ENCODE peak calls at places on chromosome 17, in four cellular contexts. One of them, this sample, is unnamed.
A peak's percentile ranks its signal among the peaks of the same experiment; 100 is the strongest.

GRCh38 chr17:73482251-73482661 is 162.0 kb downstream of the SDK2 start:
- DNase-seq in HCT116: no peak
- DNase-seq in tibial artery: no peak
- DNase-seq in heart left ventricle: no peak
- DNase-seq in this sample: no peak

GRCh38 chr17:13981881-13982280 is 87.4 kb upstream of the COX10 start:
- DNase-seq in heart left ventricle: no peak
- DNase-seq in tibial artery: no peak
- DNase-seq in HCT116: no peak
- DNase-seq in this sample: no peak

GRCh38 chr17:44004761-44005526 is 522 bp downstream of the NAGS start:
- DNase-seq in tibial artery: no peak
- DNase-seq in heart left ventricle: no peak
- DNase-seq in HCT116: no peak
- DNase-seq in this sample: no peak

GRCh38 chr17:75459246-75459589 is 2.8 kb downstream of the TMEM94 start:
- DNase-seq in heart left ventricle: no peak
- DNase-seq in HCT116: no peak
- DNase-seq in tibial artery: no peak
- DNase-seq in this sample: no peak

GRCh38 chr17:62787358-62787757 is 20.8 kb downstream of the MARCHF10 start:
- DNase-seq in HCT116: no peak
- DNase-seq in heart left ventricle: no peak
- DNase-seq in tibial artery: no peak
- DNase-seq in this sample: no peak

GRCh38 chr17:17808706-17809432 is 27.9 kb downstream of the SREBF1 start:
- DNase-seq in tibial artery: no peak
- DNase-seq in HCT116: no peak
- DNase-seq in heart left ventricle: no peak
- DNase-seq in this sample: no peak

GRCh38 chr17:81245665-81246342 is 6.7 kb downstream of the NDUFAF8 start:
- DNase-seq in tibial artery: no peak
- DNase-seq in heart left ventricle: peak; percentile 24
- DNase-seq in HCT116: no peak
- DNase-seq in this sample: no peak

GRCh38 chr17:38456031-38456815 is 28.0 kb downstream of the ARHGAP23 start:
- DNase-seq in HCT116: no peak
- DNase-seq in tibial artery: no peak
- DNase-seq in heart left ventricle: no peak
- DNase-seq in this sample: no peak

GRCh38 chr17:28533091-28533670 is 19.2 kb downstream of the UNC119 start:
- DNase-seq in heart left ventricle: no peak
- DNase-seq in tibial artery: no peak
- DNase-seq in HCT116: no peak
- DNase-seq in this sample: peak; percentile 57

GRCh38 chr17:48631693-48632578 is 5.8 kb upstream of the HOXB9 start:
- DNase-seq in HCT116: no peak
- DNase-seq in heart left ventricle: no peak
- DNase-seq in tibial artery: no peak
- DNase-seq in this sample: no peak

GRCh38 chr17:5281814-5282638 is at the start of gene RABEP1:
- DNase-seq in tibial artery: peak; percentile 82
- DNase-seq in HCT116: peak; percentile 64
- DNase-seq in heart left ventricle: peak; percentile 94
- DNase-seq in this sample: peak; percentile 83

GRCh38 chr17:78343099-78343432 is 16.8 kb downstream of the SOCS3 start:
- DNase-seq in heart left ventricle: peak; percentile 93
- DNase-seq in tibial artery: peak; percentile 82
- DNase-seq in HCT116: peak; percentile 45
- DNase-seq in this sample: peak; percentile 57

GRCh38 chr17:78340183-78340955 is 19.5 kb downstream of the SOCS3 start:
- DNase-seq in HCT116: no peak
- DNase-seq in tibial artery: no peak
- DNase-seq in heart left ventricle: no peak
- DNase-seq in this sample: no peak

GRCh38 chr17:78343433-78344201 is 16.3 kb downstream of the SOCS3 start:
- DNase-seq in tibial artery: no peak
- DNase-seq in heart left ventricle: no peak
- DNase-seq in HCT116: no peak
- DNase-seq in this sample: no peak

GRCh38 chr17:78342438-78343098 is 17.3 kb downstream of the SOCS3 start:
- DNase-seq in heart left ventricle: peak; percentile 89
- DNase-seq in tibial artery: peak; percentile 77
- DNase-seq in HCT116: peak; percentile 65
- DNase-seq in this sample: peak; percentile 79

GRCh38 chr17:78341559-78342437 is 18.1 kb downstream of the SOCS3 start:
- DNase-seq in heart left ventricle: peak; percentile 88
- DNase-seq in tibial artery: peak; percentile 68
- DNase-seq in HCT116: no peak
- DNase-seq in this sample: peak; percentile 78
- H3K27ac ChIP-seq in heart left ventricle: peak overlapping the region; percentile 76
- H3K27ac ChIP-seq in tibial artery: peak overlapping the region; percentile 90
- H3K27ac ChIP-seq in HCT116: peak overlapping the region; percentile 98
- H3K27ac ChIP-seq in this sample: peak overlapping the region; percentile 98

DNA sequence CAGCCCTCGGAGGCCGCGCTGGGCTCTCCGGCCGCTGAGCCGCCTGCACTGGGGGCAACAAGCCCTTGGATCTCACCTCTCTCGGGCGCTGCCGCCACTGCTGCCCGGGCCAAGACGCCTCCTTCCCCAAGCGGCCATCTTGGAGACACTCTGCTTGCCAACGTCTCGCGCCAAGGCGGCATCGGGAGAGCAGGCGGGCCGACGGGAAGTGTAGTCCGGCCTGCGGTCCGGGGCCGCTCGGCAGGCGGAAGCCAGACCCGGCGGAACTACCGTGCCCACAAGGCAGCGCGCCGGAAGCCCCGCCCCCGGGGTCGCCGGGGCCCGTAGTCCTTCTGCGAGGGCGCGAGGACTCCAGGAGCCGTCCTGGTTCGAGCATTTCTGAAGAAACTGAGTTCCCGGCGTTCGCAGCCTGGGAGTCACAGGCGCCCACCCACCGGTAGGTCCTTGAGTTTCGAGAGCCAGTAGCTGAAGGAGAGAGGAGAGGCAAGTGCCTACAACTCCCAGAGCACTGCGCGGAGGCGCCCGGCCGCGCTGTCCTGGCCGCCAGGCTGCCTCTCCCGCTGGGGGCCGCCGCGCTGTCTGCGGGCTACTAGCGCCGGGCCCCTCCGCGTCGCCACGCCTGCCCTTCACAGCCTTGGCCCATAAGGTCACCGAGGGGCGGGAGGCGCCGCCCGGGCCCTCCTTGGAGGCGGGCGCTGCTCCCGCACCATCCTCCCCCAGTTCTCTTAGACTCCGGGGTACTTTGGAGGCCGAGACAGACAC is at the start of gene TMEM11:
- DNase-seq in tibial artery: peak; percentile 96
- DNase-seq in heart left ventricle: peak; percentile 98
- DNase-seq in HCT116: peak; percentile 79
- DNase-seq in this sample: peak; percentile 94
- TF ChIP-seq CTCF in tibial artery: peak; percentile 40
- TF ChIP-seq CTCF in heart left ventricle: no peak
- TF ChIP-seq CTCF in HCT116: no peak
- TF ChIP-seq CTCF in this sample: no peak

GRCh38 chr17:45102856-45103255 is 29.5 kb downstream of the PLCD3 start:
- DNase-seq in heart left ventricle: no peak
- DNase-seq in tibial artery: no peak
- DNase-seq in HCT116: no peak
- DNase-seq in this sample: no peak
- H3K27ac ChIP-seq in heart left ventricle: no peak overlapping the region
- H3K27ac ChIP-seq in tibial artery: peak overlapping the region; percentile 39
- H3K27ac ChIP-seq in HCT116: no peak overlapping the region
- H3K27ac ChIP-seq in this sample: peak overlapping the region; percentile 81

DNA sequence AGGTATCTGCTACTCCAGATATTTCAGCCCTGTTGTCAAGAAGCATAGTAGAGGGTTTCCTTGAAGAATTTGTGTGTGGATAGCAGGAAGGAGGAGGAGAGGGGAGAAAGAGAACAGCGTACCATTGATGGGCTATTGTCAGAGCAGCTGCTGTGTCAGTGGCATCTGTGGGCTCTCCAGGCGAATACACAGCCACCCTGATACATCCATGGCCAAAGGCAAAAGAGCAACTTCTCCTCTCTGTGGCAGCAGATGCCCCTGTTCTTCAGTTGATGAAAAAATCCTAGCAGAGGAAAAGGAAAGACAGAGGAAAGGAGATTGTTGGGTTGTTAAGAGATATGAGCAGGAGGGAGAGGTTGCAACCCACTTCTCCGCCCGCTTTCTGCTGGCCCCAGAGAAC is 12.2 kb upstream of the KCNJ2 start:
- DNase-seq in HCT116: no peak
- DNase-seq in heart left ventricle: no peak
- DNase-seq in tibial artery: no peak
- DNase-seq in this sample: no peak
- TF ChIP-seq CTCF in HCT116: no peak
- TF ChIP-seq CTCF in heart left ventricle: no peak
- TF ChIP-seq CTCF in tibial artery: no peak
- TF ChIP-seq CTCF in this sample: no peak

DNA sequence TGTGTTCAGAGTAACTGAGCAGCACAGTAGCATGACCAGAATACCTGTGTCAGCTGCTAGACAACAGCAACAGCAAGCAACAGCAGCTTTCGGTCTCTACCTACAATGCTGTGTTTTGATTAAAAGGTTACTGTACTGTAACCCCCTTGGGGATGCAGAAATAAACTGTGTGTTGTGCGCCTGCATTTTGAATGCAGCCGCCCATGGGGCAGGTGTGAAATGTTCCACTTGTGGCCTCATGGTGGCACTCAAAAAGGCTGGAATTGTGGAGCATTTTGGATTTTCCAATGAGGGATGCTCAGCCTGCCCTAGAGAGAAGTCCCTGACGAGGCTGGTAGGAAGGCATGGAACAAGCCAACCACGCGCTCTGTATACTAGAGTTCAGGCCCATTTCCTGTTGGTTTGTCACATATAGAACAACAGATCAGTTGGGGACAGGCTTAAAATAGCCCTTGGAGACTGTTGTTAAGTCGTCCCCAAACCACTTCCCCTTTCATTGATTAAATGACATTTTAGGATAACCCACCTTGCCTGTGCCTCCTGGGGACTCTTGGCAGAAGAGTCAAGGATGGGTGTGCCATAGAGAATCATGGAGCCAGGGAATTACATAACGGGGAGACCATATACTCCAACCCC is 27.1 kb downstream of the SCPEP1 start:
- DNase-seq in HCT116: no peak
- DNase-seq in heart left ventricle: no peak
- DNase-seq in tibial artery: no peak
- DNase-seq in this sample: no peak
- H3K27ac ChIP-seq in HCT116: no peak overlapping the region
- H3K27ac ChIP-seq in heart left ventricle: no peak overlapping the region
- H3K27ac ChIP-seq in tibial artery: no peak overlapping the region
- H3K27ac ChIP-seq in this sample: no peak overlapping the region

DNA sequence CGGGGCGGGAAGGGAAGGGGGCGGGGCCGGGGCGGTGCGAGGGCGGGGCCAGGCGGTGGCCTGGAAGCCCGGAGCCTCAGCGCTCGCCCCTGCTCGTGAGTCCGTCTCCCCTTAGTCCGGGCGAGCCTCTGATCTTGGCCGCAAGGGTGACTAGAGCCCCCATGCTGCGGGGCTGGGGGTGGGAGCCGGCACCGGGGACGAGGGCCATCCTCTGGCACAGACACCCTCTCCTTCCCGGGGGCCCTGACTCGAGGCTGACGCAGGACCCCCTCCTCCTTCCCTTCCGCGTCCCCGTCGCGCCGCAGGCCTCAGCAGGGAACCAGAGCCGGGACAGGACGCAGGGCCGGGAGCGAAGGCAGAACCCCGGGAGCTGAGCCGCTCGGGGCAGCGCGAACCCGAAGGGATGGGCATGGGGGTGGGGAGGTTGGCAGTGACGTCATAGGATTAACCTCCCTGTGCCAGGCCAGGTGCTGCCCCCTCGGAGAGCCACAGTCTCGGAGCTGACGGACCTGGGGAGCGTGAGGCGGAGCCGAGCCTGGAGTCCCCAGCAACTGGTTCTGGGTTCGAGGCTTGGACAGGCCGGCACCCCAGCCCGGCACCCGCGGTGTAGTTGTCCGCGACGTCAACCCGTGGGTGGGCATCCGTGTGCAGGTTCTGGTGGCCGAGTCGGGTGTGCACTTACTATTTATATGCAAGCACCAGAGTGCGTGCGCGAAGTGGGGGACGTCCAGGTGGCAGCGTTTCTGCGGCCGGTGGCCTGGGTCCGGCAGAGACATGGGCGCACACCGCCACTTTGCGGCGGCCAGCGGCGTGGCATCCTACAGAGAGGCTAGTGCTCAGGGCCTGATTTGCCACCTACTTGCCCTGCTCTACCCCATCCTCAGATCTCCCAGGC is 501 bp upstream of the PLCD3 start:
- DNase-seq in HCT116: peak; percentile 67
- DNase-seq in tibial artery: peak; percentile 88
- DNase-seq in heart left ventricle: peak; percentile 87
- DNase-seq in this sample: peak; percentile 86
- TF ChIP-seq CTCF in HCT116: peak; percentile 73
- TF ChIP-seq CTCF in tibial artery: peak; percentile 93
- TF ChIP-seq CTCF in heart left ventricle: peak; percentile 69
- TF ChIP-seq CTCF in this sample: peak; percentile 88

This sample was measured in RWPE1.